ENCODE peak calls at places on chromosomes 4 and X, in seven cellular contexts. L is GM23338, D is spleen, O is prostate gland, U is stomach, E is suprapubic skin, A is SK-N-SH. B is an unnamed sample.
A peak's percentile ranks its signal among the peaks of the same experiment; 100 is the strongest.

GRCh38 chr4:8914461-8915171 is 43.0 kb upstream of the HMX1 start:
- DNase-seq in D (peak; percentile 72), U (peak; percentile 16), O (peak; percentile 3), L (no peak), A (peak; percentile 10), E (peak; percentile 56), B (peak; percentile 47)

GRCh38 chrX:18465051-18465450 is 39.6 kb downstream of the CDKL5 start:
- DNase-seq in D (no peak), A (no peak), E (no peak), U (no peak), O (no peak), L (no peak), B (no peak)

GRCh38 chr4:56684320-56684719 is 3.2 kb upstream of the HOPX start:
- DNase-seq in L (no peak), A (no peak), O (no peak), E (no peak), U (no peak), D (no peak), B (no peak)

GRCh38 chr4:98027827-98028226 is 115.4 kb downstream of the STPG2 start:
- DNase-seq in L (peak; percentile 70), U (no peak), O (no peak), A (no peak), D (no peak), E (no peak), B (no peak)

GRCh38 chr4:176242764-176243347 is 26.2 kb downstream of the ASB5 start:
- DNase-seq in O (no peak), A (no peak), D (no peak), E (no peak), L (no peak), U (no peak), B (no peak)

GRCh38 chrX:54446084-54446483 is 5.9 kb downstream of the TSR2 start:
- DNase-seq in D (no peak), O (no peak), U (no peak), E (peak; percentile 62), A (no peak), L (peak; percentile 56), B (no peak)

GRCh38 chr4:130689182-130689581 is 1593.2 kb downstream of the C4orf33 start:
- DNase-seq in U (no peak), E (no peak), L (no peak), O (no peak), A (no peak), D (no peak), B (no peak)

GRCh38 chr4:74541611-74542177 is 96.8 kb downstream of the AREG start:
- DNase-seq in E (no peak), A (no peak), O (no peak), U (no peak), D (no peak), L (no peak), B (no peak)

GRCh38 chr4:6953751-6954380 is 44.2 kb downstream of the TBC1D14 start:
- DNase-seq in O (peak; percentile 82), U (peak; percentile 94), D (peak; percentile 80), A (peak; percentile 61), L (peak; percentile 96), E (peak; percentile 92), B (peak; percentile 90)

GRCh38 chr4:55866973-55867574 is 13.6 kb downstream of the EXOC1 start:
- DNase-seq in D (no peak), O (no peak), U (no peak), E (no peak), L (peak; percentile 77), A (peak; percentile 36), B (no peak)

GRCh38 chr4:53863731-53864130 is 200.7 kb downstream of the CHIC2 start:
- DNase-seq in E (no peak), U (no peak), O (no peak), L (no peak), D (no peak), A (no peak), B (no peak)

GRCh38 chr4:10123227-10124101 is 6.9 kb upstream of the WDR1 start:
- DNase-seq in E (no peak), D (no peak), O (no peak), U (no peak), A (peak; percentile 34), L (peak; percentile 73), B (no peak)

GRCh38 chrX:39667746-39668507 is 429.8 kb downstream of the BCOR start:
- DNase-seq in O (no peak), U (no peak), D (no peak), E (no peak), L (no peak), A (no peak), B (no peak)

DNA sequence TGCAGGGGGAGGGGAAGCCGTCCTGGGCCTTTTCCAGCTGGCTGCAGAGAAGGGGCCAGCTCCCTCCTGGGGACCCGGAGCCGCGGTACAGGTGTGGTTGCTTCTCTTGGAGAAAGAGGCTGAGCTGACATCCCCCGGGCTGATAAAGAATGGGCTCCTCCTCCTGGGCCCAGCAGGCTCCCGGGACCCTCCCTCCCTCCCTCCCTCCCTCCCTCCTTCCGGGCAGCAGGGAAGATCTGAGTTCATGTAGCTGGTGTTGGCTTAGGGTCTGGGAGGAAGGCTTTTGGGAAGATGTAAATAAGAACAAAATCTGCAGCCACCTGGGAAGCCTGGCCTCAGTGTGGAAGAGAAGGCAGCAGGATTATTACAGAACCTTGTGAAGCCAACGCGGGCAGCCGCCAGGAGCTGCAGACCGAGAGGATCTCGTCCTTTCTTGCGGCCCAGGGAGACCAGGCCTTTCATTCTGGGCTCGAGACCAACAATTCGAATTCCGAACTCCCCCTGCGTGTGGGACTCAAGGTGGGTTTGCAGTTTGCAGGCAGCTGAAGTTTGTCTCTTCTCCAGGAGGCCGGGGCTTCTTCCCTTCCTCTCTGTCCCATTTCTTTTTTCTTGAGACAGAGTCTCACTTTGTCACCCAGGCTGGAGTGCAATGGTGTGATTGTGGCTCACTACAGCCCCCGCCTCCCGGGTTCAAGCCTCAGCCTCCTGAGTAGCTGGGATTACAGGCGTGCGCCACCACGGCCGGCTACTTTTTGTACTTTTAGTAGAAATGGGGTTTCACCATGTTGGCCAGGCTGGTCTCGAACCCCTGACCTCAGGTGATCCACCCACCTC is at the start of gene PLCXD1:
- DNase-seq in L (peak; percentile 96), E (peak; percentile 36), A (peak; percentile 84), U (peak; percentile 32), O (no peak), D (peak; percentile 76), B (peak; percentile 52)
- TF ChIP-seq POLR2AphosphoS5 in L (peak; percentile 63), E (no peak), A (peak; percentile 22), U (no peak), O (no peak), D (no peak), B (no peak)

GRCh38 chrX:2474963-2475726 is 25.6 kb downstream of the DHRSX start:
- DNase-seq in A (no peak), D (peak; percentile 18), E (peak; percentile 44), O (no peak), L (peak; percentile 64), U (no peak), B (no peak)
- TF ChIP-seq POLR2AphosphoS5 in A (no peak), D (no peak), E (no peak), O (no peak), L (no peak), U (no peak), B (no peak)

GRCh38 chr4:123046096-123046495 is 123.7 kb upstream of the NUDT6 start:
- DNase-seq in U (no peak), O (no peak), A (no peak), E (no peak), L (no peak), D (no peak), B (no peak)
- TF ChIP-seq POLR2AphosphoS5 in U (no peak), O (no peak), A (no peak), E (no peak), L (no peak), D (no peak), B (no peak)

DNA sequence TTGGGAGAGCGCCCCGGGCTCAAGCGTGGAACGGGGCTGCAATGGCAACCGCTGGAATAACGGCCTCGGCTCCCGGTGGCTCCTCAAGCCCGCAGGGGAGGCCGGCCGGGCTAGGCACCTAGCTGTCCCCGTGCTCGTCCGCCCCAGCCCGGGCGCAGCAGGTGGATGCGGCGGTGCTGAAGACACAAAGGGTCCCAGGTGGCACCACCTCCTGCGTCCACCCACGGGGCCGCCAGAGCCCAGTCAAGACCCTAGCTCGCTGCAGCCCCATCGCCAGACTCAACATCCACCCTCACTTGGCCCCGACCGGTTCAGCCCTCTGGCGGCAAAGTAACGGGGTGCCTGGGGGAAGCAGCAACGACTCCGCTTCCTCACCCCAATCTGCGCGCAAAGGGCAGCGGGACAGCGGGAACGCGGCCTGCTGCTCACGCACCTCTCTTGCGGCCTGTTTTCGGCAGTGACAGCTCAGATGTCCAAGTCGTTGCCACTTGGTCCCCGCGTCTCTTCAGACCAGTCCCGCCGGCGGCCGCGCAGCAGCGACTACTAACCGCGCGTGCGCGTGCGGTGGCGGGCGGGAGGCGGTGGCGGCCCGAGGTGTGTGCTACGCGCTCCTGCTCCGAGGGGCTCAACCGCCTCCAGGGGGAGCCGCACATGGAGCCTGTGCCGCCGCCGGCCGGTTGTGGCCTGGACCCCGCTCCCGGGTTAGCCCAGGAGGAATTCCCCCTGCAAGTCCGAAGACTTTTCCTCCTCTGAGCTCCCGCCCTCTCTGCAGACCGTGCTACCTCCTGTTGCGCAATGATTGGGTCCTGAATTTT is at the start of gene CLGN:
- DNase-seq in O (peak; percentile 69), L (peak; percentile 94), A (peak; percentile 95), D (peak; percentile 89), E (peak; percentile 61), U (peak; percentile 62), B (peak; percentile 82)
- TF ChIP-seq POLR2AphosphoS5 in O (no peak), L (peak; percentile 74), A (no peak), D (no peak), E (no peak), U (no peak), B (peak; percentile 1)

DNA sequence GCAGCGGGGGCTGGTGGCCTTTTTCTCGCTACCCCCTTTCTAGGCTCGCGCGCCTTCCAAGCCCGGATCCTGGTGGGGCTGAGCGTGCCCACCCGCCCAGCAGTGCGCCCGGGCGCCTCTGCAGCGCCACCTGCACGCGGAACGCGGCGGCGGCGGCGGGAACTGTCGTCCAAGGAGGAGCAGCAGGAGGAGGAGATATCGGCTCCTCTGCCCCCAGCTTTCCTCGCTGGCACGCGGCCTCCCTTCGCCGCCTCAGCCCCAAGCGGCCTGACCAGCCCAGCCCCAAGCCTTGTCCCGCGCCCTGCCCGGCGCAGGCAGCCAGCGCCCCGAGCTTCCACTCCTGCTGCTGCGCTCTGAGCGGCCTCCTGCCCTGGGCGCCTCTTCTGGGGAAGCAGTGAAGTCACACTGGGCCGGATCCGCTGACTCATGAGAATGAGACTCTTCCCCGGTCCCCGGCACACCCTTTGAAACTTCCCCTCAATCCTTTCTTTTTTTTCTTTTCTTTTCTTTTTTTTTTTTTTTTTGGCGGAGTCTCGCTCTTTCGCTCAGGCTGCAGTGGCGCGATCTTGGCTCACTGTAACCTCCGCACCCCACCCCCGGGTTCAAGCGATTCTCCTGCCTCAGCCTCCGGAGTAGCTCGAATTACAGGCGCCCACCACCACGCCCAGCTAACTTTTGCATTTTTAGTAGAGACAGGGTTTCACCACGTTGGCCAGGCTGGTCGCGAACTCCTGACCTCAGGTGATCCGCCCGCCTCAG is 10.6 kb upstream of the ELF4 start:
- DNase-seq in D (peak; percentile 93), E (peak; percentile 80), L (peak; percentile 66), U (peak; percentile 72), A (peak; percentile 86), O (peak; percentile 59), B (peak; percentile 89)
- TF ChIP-seq POLR2AphosphoS5 in D (peak; percentile 82), E (no peak), L (no peak), U (no peak), A (no peak), O (peak; percentile 31), B (no peak)

B was measured in sigmoid colon.